ENCODE peak calls at places on chromosomes 5 and 9, in nine cellular contexts. V is thyroid gland, F is heart left ventricle, P is brain microvascular endothelial cell, R is fibroblast of pulmonary artery, I is ovary, L is body of pancreas, C is breast epithelium, N is GM13977. H is an unnamed sample.

GRCh38 chr9:1222511-1222910 is 172.4 kb downstream of the DMRT2 start:
- DNase-seq in C (no peak), V (no peak), F (no peak), R (no peak), I (no peak), N (no peak), L (no peak), P (peak), H (peak)

GRCh38 chr5:34849253-34849652 is 10.3 kb downstream of the TTC23L start:
- DNase-seq in R (no peak), P (no peak), F (no peak), N (no peak), V (no peak), I (no peak), L (no peak), C (no peak), H (no peak)

GRCh38 chr5:1103505-1104326 is 8.1 kb downstream of the SLC12A7 start:
- DNase-seq in N (no peak), F (peak), V (peak), I (no peak), C (peak), L (peak), P (no peak), R (no peak), H (no peak)

GRCh38 chr9:74570879-74571512 is 73.9 kb downstream of the RORB start:
- DNase-seq in V (peak), I (no peak), C (no peak), N (peak), L (peak), R (peak), P (peak), F (no peak), H (peak)

GRCh38 chr5:41370482-41370881 is 139.9 kb downstream of the PLCXD3 start:
- DNase-seq in R (no peak), P (no peak), C (no peak), I (no peak), V (no peak), F (no peak), L (no peak), N (no peak), H (no peak)

GRCh38 chr9:86329649-86330048 is 24.6 kb downstream of the TUT7 start:
- DNase-seq in R (no peak), I (no peak), V (no peak), N (no peak), P (no peak), F (no peak), L (no peak), C (no peak), H (no peak)

GRCh38 chr9:105632807-105633206 is 29.4 kb upstream of the TAL2 start:
- DNase-seq in I (no peak), N (no peak), R (no peak), V (no peak), F (no peak), P (no peak), C (no peak), L (no peak), H (no peak)

GRCh38 chr5:172939045-172939444 is 20.2 kb upstream of the RPL26L1 start:
- DNase-seq in N (no peak), V (no peak), P (no peak), F (peak), I (no peak), C (no peak), R (peak), L (no peak), H (peak)

GRCh38 chr5:37002176-37002751 is 125.7 kb downstream of the NIPBL start:
- DNase-seq in P (no peak), V (no peak), L (no peak), C (no peak), N (no peak), R (no peak), F (no peak), I (no peak), H (no peak)

DNA sequence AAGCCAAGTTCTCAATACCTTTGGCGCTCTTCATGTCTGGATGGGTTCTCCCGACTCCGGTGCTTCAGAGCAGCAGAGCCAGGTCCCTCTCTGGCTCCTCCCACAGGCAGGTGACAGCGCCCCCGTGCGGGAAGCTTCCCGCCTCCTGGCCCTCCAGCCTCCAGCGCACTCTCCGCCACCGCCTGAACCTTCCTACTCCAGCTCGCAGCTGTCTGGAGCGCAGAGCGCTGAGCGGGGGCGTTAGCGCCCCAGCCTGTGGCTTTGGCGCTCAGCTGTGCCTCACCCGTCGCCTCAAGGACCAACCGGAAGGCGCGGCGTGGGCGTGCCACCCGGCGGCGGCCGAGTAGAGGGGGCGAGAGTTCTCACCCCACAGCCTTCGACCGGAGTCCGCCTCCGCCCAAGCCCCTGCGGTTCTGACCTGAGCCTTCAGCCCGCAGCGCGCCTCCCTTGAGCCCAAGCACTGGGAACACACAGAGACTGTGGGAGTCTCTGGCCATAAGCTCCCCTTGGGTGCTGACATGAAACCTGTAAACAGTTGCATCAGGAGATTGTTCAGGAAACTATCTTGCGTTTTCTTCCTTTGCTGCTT is at the start of gene SLCO4C1:
- DNase-seq in R (peak), V (peak), P (peak), C (peak), L (peak), F (peak), I (peak), N (peak), H (no peak)
- TF ChIP-seq CTCF in R (peak), V (peak), P (peak), C (no peak), L (peak), F (peak), I (no peak), N (peak), H (no peak)

DNA sequence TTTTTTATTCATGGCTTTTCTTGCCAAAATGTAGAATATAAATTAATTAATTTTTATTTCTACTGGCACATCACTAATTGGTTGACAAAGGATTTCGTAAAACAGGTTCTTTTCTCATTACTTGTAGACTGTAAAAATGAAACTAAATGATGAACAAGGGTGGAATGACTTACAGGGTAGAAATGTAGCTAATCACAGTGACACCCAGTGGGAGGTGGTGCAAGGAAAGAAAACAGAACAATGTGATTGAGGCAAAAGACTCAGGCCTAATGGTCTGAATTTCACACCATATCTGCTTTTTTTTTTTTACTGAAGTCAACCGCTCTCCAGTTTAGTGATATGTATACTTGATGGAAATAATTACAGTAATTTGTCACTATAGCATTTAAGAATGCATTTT is 28.9 kb downstream of the GABRG2 start:
- DNase-seq in I (no peak), V (no peak), R (no peak), P (no peak), N (no peak), F (no peak), L (no peak), C (no peak), H (no peak)
- TF ChIP-seq CTCF in I (no peak), V (no peak), R (no peak), P (no peak), N (no peak), F (no peak), L (no peak), C (no peak), H (no peak)

GRCh38 chr5:127757576-127757975 is 54.4 kb downstream of the CCDC192 start:
- DNase-seq in C (no peak), P (peak), L (peak), N (peak), I (no peak), V (peak), R (peak), F (no peak), H (peak)
- TF ChIP-seq CTCF in C (peak), P (peak), L (peak), N (peak), I (peak), V (peak), R (peak), F (peak), H (peak)

DNA sequence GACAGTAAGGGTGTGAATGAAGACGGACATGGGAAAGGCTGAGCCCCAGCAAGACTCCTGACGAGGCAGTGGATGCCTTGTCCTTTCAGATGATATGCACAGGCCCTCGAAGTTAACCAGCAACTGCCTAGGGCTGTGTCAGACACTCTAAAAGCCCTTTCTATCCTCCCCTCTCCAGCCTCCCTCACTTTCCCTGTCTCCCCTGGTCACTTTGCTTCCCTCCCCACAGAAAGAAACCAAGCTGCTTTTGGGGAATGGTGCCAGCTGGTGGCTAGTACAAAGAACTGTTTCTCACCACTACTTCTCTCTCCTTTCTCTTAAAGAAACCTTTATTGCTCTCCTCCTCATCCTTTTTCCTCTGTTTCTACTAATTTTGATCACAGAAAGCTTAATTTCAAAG is 21.4 kb downstream of the LHFPL2 start:
- DNase-seq in I (no peak), F (no peak), R (peak), L (no peak), C (no peak), N (no peak), V (no peak), P (no peak), H (no peak)
- TF ChIP-seq CTCF in I (no peak), F (peak), R (peak), L (no peak), C (no peak), N (no peak), V (no peak), P (peak), H (peak)

DNA sequence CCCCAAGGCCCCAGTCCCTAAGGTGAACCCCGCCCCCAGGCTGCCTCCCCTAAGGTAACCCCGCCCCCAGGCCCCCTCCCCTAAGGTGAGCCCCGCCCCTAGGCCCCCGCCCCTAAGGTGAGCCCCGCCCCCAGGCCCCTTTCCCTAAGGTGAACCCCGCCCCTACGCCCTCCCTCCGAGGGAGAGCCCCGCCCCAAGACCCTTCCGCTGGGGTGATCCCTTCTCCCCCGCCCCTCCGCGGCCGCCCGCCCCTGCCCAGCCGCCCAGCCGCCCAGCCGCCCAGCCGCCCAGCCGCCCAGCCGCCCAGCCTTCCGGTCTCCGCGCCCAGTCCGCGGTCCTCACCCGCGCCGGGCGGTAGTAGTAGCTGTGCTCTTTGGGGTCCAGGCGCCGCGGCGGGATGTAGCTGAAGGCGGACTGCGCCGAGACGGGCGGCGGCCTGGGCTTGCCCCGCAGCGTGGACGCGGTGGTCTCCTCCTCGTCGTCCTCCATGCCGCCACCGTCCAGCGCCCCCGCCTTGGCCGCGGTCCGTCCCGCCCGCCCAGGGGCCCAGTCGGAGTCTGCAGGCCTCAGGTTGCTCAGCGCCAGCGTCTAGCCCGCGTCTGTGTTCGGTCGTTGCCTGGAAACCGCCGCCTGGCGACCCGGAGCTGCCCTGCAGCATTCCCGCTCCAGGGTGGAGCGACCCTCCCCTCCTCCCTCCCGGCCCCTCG is at the start of gene CFAP90:
- DNase-seq in R (peak), F (peak), C (peak), I (peak), P (peak), N (no peak), V (peak), L (peak), H (no peak)
- TF ChIP-seq CTCF in R (peak), F (peak), C (peak), I (peak), P (peak), N (no peak), V (peak), L (peak), H (no peak)

DNA sequence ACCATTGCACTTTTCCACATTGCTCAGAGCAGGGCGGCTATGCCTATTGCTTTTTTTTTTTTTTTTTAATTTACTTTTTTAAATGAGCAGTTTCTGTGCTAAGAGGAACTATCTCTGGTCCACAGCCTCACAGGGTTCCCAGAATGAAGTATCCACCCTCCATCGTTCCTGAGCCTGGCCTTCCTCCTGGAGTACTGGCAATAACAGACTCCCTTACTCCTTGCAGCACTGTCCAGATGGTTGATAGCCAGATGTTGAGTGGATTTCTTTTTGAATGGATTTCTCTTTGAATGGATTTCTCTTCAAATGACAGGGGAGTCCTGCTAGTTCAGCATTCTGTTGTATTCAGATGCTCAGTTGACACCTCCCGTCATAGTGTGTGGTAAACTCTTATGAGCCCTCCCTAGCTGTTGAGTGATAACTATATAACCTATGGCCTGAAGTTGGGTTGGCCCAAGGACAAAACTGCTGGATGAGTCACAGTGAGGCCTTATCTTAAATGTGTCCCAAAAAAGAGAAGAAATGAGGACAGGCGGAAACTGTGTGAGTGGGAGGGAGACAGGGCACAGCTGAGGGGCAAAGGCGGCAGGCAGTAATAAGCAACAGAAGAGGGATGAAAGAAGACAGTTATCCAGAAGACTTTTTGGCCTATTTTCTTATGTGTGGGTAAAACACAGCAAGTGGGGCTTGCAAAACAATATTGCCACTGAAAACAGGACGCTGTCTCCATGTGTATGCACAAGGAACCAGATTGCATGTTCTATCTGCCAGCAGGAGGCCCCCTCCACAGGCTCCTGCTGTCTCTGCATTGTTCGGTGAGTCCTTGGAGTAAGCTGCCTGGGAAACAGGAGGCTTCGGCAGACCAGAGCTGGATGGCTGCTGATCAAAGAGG is 209.5 kb upstream of the S1PR3 start:
- DNase-seq in C (no peak), P (peak), R (peak), I (peak), V (no peak), N (no peak), L (peak), F (no peak), H (peak)
- TF ChIP-seq CTCF in C (no peak), P (peak), R (peak), I (peak), V (no peak), N (no peak), L (no peak), F (peak), H (peak)

GRCh38 chr5:2335727-2336515 is 415.6 kb downstream of the IRX2 start:
- DNase-seq in R (no peak), I (no peak), F (no peak), L (no peak), V (no peak), C (no peak), N (no peak), P (no peak), H (no peak)
- TF ChIP-seq CTCF in R (no peak), I (no peak), F (no peak), L (no peak), V (no peak), C (no peak), N (no peak), P (no peak), H (no peak)

GRCh38 chr9:113579270-113580040 is 115.9 kb downstream of the RGS3 start:
- DNase-seq in V (peak), P (peak), L (peak), C (no peak), I (no peak), R (no peak), N (peak), F (peak), H (no peak)

GRCh38 chr9:113577525-113578261 is 114.2 kb downstream of the RGS3 start:
- DNase-seq in F (peak), I (no peak), V (no peak), P (peak), L (no peak), R (peak), N (no peak), C (no peak), H (peak)

GRCh38 chr9:113580041-113580953 is 116.8 kb downstream of the RGS3 start:
- DNase-seq in C (peak), R (peak), P (no peak), V (peak), N (peak), F (peak), I (no peak), L (peak), H (no peak)

GRCh38 chr9:113578877-113579269 is 115.3 kb downstream of the RGS3 start:
- DNase-seq in V (peak), P (peak), N (peak), I (no peak), L (peak), R (peak), C (peak), F (peak), H (peak)

DNA sequence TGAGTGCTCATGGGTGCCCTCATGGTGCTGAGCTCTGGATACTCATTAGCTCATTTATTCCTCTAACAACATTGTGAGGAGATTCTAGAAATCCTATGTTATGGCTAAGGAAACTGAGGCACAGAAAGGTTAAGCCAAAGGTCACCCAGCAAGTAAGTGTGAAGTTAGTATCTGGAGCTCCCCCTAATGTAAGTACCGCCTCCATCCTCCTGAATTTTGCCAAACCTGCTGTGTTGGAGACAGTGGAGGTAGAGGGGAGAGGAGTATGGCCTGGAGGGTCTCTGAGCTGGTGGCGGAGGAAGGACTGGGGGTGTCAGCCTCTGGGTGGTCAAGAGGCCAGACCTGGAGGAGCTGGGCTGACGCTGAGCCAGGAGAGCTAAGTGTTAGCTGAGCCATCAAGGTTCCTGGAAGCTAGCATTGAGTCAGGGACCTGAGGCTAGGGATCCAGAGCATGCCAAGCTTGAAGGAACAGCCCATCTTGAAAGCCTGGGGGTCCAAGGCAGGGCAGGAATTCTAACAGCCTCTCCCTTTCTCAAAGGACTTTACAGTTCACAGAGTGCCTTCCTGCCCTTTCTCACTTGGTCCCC is 114.8 kb downstream of the RGS3 start:
- DNase-seq in I (no peak), F (peak), C (no peak), N (no peak), L (no peak), R (no peak), V (no peak), P (no peak), H (no peak)
- TF ChIP-seq CTCF in I (no peak), F (no peak), C (no peak), N (no peak), L (no peak), R (no peak), V (no peak), P (peak), H (peak)

H was measured in HFFc6.